ENCODE peak calls at places on chromosomes 13 and 19, in ten cellular contexts. X is adrenal gland, R is upper lobe of left lung, A is uterus, K is ovary, I is HCT116, O is heart left ventricle, H is NB4, M is tibial nerve, V is IMR-90. B is an unnamed sample.
A peak's percentile ranks its signal among the peaks of the same experiment; 100 is the strongest.

GRCh38 chr19:18868380-18869230 is 27.4 kb downstream of the CERS1 start:
- DNase-seq in X (no peak), R (peak; percentile 84), A (no peak), K (no peak), I (no peak), O (no peak), H (no peak), M (no peak), V (no peak), B (no peak)

GRCh38 chr13:105139048-105139379 is 1396.4 kb downstream of the EFNB2 start:
- DNase-seq in X (no peak), R (no peak), A (no peak), K (no peak), I (no peak), O (no peak), H (no peak), M (no peak), V (no peak), B (no peak)

GRCh38 chr13:108326318-108326717 is 56.8 kb downstream of the TNFSF13B start:
- DNase-seq in X (no peak), R (no peak), A (no peak), K (no peak), I (no peak), O (no peak), H (peak; percentile 85), M (no peak), V (no peak), B (no peak)

GRCh38 chr13:109755997-109756396 is 30.4 kb downstream of the IRS2 start:
- DNase-seq in X (peak; percentile 50), R (no peak), A (no peak), K (no peak), I (no peak), O (no peak), H (no peak), M (no peak), V (no peak), B (no peak)

GRCh38 chr19:4083677-4084546 is 17.2 kb upstream of the ZBTB7A start:
- DNase-seq in X (no peak), R (peak; percentile 88), A (no peak), K (no peak), I (no peak), O (peak; percentile 58), H (no peak), M (no peak), V (no peak), B (peak; percentile 60)

GRCh38 chr13:108561152-108561551 is 68.3 kb upstream of the MYO16 start:
- DNase-seq in X (no peak), R (no peak), A (no peak), K (no peak), I (no peak), O (no peak), H (no peak), M (no peak), V (no peak), B (peak; percentile 39)

GRCh38 chr19:30361721-30362120 is 10.5 kb upstream of the ZNF536 start:
- DNase-seq in X (no peak), R (no peak), A (no peak), K (no peak), I (no peak), O (no peak), H (no peak), M (no peak), V (no peak), B (no peak)

GRCh38 chr19:16470541-16470910 is 1.2 kb downstream of the EPS15L1 start:
- DNase-seq in X (no peak), R (no peak), A (no peak), K (no peak), I (no peak), O (no peak), H (no peak), M (no peak), V (no peak), B (no peak)

GRCh38 chr19:47539747-47540311 is 25.0 kb upstream of the NAPA start:
- DNase-seq in X (no peak), R (no peak), A (no peak), K (no peak), I (no peak), O (no peak), H (no peak), M (no peak), V (no peak), B (no peak)

GRCh38 chr19:359653-359925 is 15.0 kb upstream of the MIER2 start:
- DNase-seq in X (no peak), R (no peak), A (no peak), K (no peak), I (no peak), O (no peak), H (no peak), M (no peak), V (no peak), B (no peak)

GRCh38 chr13:90824027-90824426 is 523.5 kb upstream of the MIR17HG start:
- DNase-seq in X (no peak), R (no peak), A (no peak), K (no peak), I (no peak), O (no peak), H (no peak), M (no peak), V (no peak), B (no peak)

GRCh38 chr19:9847087-9847671 is 12.1 kb downstream of the PIN1 start:
- DNase-seq in X (peak; percentile 93), R (peak; percentile 78), A (peak; percentile 69), K (peak; percentile 67), I (peak; percentile 56), O (no peak), H (peak; percentile 74), M (no peak), V (peak; percentile 97), B (peak; percentile 50)

GRCh38 chr13:28609936-28610335 is 49.0 kb upstream of the POMP start:
- DNase-seq in X (no peak), R (no peak), A (no peak), K (no peak), I (no peak), O (no peak), H (no peak), M (no peak), V (peak; percentile 87), B (no peak)

DNA sequence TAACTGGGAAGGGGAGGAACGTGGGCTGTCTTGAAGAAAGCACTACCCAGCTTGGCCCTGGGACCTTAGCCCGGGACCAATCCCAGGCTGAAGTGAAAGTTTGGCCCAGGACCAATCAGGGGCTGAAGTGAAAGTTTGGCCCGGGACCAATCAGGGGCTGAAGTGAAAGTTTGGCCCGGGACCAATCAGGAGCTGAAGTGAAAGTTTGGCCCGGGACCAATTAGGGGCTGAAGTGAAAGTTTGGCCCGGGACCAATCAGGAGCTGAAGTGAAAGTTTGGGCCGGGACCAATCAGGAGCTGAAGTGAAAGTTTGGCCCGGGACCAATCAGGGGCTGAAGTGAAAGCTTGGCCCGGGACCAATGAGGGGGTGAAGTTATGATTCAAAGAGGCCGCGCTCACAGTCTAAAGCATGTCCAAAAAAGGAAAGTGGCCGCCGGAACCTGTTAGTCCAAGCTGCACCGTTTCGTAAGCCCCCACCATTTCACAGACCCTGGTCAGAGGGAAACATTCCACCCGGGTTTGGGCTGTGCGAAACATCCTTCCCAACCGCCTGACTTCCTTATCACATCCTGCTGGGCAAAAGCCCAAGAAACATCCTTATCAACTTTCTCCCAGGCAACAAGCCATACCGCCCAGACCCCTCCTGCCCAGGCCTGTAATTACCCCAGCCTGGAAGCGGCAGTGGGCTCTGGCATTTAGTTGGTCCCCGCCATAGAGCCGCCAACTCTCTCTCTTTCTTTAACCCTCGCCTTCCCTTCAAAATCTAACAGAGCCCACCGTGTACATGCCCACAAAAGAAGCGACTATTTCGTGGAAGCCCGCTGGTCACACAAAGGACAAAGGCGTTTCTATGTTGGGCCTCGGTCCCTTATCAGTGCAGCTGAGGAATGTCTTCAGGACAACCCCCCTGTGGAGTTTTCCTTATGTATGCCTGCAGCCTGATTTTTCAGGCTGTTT is 1.1 kb downstream of the ZNF850 start:
- DNase-seq in X (peak; percentile 82), R (no peak), A (peak; percentile 79), K (peak; percentile 90), I (no peak), O (peak; percentile 85), H (peak; percentile 69), M (no peak), V (peak; percentile 87), B (peak; percentile 34)
- TF ChIP-seq POLR2A in X (no peak), R (no peak), A (no peak), K (no peak), I (no peak), O (peak; percentile 13), H (no peak), M (no peak), V (no peak), B (no peak)

GRCh38 chr13:114279146-114279545 is 2.3 kb upstream of the UPF3A start:
- DNase-seq in X (no peak), R (no peak), A (no peak), K (no peak), I (no peak), O (no peak), H (no peak), M (no peak), V (no peak), B (no peak)
- H3K4me3 ChIP-seq in X (no peak overlapping the region), R (no peak overlapping the region), A (no peak overlapping the region), K (no peak overlapping the region), I (no peak overlapping the region), O (no peak overlapping the region), H (no peak overlapping the region), M (no peak overlapping the region), V (no peak overlapping the region), B (no peak overlapping the region)

DNA sequence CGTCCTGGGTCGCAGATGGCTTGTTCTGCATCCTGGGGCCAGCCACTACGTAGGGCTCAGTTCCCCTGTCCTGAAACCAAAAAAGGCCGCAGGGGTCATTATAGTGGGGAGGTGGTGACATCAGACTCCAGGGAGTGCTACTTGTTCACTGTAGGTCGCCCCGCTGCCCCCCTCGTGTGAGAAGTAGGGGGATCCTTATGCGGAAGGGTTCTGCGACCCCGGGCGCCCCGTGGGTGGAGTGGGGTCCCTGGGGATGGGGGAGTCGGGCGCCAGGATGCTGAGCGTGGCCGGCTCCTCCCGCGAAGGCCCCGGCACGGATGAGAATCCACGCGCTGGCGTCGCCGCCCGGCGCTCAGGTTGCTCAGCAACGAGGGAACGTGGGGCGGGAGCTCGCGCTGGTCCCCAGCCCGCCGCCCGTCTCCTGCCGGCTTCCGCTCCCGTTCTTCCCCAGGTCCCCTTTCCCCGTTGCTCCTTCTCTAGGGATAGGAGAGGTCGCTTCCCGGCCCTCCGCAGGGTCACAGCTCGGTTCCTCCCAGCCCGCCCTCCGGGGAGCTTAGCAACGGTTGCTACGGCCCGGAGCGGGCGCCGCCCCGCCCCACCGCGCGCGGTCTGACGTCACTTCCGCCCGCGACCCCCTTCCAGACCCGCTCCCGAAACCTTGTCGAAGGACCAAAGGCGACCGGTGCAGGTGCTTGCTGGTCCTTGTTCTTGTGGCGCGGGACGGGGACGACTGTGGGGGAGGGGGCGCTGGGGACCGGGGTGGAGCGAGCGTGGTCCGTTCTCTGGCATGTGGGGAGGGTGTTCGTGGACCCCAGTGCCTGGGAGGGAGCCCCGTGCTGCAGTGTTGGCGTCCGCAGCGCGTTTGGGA is at the start of gene NAT14:
- DNase-seq in X (peak; percentile 49), R (peak; percentile 94), A (peak; percentile 61), K (peak; percentile 70), I (no peak), O (peak; percentile 67), H (peak; percentile 67), M (no peak), V (peak; percentile 48), B (no peak)
- TF ChIP-seq POLR2A in X (no peak), R (no peak), A (peak; percentile 39), K (peak; percentile 20), I (no peak), O (peak; percentile 20), H (peak; percentile 32), M (no peak), V (peak; percentile 25), B (no peak)

DNA sequence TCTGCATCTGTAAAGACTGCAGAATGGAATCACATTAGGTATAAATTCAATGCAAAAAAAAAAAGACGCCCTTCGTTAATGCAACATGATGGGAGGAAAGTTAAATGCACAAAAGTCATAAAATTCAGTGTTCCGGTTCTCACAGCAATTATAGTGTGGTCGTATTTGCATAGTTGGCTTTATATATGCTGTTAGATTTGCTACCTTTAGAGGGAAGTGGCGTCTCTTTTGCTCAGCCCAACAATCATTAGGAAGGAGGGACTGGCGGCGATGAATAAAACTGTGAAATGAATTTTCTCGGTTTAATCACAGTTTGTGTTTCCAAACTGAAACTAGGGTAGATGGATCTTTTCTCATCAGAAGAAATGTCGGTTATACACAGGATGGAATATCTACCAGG is 215.8 kb downstream of the TEX29 start:
- DNase-seq in X (no peak), R (no peak), A (no peak), K (no peak), I (no peak), O (no peak), H (no peak), M (no peak), V (no peak), B (no peak)
- H3K4me3 ChIP-seq in X (no peak overlapping the region), R (no peak overlapping the region), A (no peak overlapping the region), K (no peak overlapping the region), I (no peak overlapping the region), O (no peak overlapping the region), H (no peak overlapping the region), M (no peak overlapping the region), V (no peak overlapping the region), B (no peak overlapping the region)